ENCODE peak calls at places on chromosomes 16 and 17, in nine cellular contexts. W is AG20443; F is activated naive CD4-positive, alpha-beta T cell treated with anti-CD3 and anti-CD28 coated beads for 36 hours; P is ELR; X is stimulated activated naive CD4-positive, alpha-beta T cell; L is NCI-H1105; J is KBM-7; M is stimulated activated CD4-positive, alpha-beta T cell treated with anti-CD3 and anti-CD28 coated beads, Interleukin-4, amount 100 ng/mL, for 48 hours; I is pulmonary artery endothelial cell. C is an unnamed sample.

GRCh38 chr17:81330884-81331245 is 35.8 kb upstream of the SLC38A10 start:
- DNase-seq in P (no peak), X (no peak), F (no peak), L (no peak), I (no peak), J (no peak), M (no peak), W (no peak), C (no peak)

GRCh38 chr17:31528291-31528874 is 136.9 kb downstream of the RAB11FIP4 start:
- DNase-seq in L (no peak), F (no peak), X (no peak), I (no peak), J (no peak), M (no peak), P (no peak), W (no peak), C (no peak)

GRCh38 chr16:79293831-79294230 is 306.7 kb downstream of the MAF start:
- DNase-seq in P (no peak), L (no peak), J (no peak), I (no peak), X (no peak), F (no peak), M (no peak), W (no peak), C (no peak)

GRCh38 chr17:21233581-21234337 is 19.5 kb downstream of the NATD1 start:
- DNase-seq in L (no peak), F (no peak), W (peak), M (no peak), I (no peak), J (no peak), X (no peak), P (peak), C (no peak)

GRCh38 chr17:10698116-10698818 is 873 bp downstream of the ADPRM start:
- DNase-seq in F (peak), W (peak), X (no peak), L (no peak), M (no peak), P (peak), J (peak), I (no peak), C (no peak)

GRCh38 chr17:43416998-43417891 is 18.5 kb downstream of the ARL4D start:
- DNase-seq in M (no peak), F (no peak), J (no peak), I (no peak), L (peak), P (no peak), X (no peak), W (peak), C (no peak)

GRCh38 chr16:88505405-88506082 is 52.5 kb downstream of the ZFPM1 start:
- DNase-seq in J (peak), W (peak), M (peak), X (peak), L (peak), I (no peak), P (peak), F (peak), C (peak)

GRCh38 chr16:1876468-1876867 is 4.5 kb upstream of the MEIOB start:
- DNase-seq in X (no peak), W (no peak), I (no peak), F (no peak), L (no peak), M (no peak), J (no peak), P (no peak), C (no peak)

GRCh38 chr16:48501516-48502377 is 108.2 kb downstream of the N4BP1 start:
- DNase-seq in J (no peak), P (peak), L (no peak), W (no peak), X (no peak), I (no peak), F (no peak), M (no peak), C (no peak)

GRCh38 chr16:79632289-79632688 is 31.8 kb upstream of the MAF start:
- DNase-seq in W (no peak), M (no peak), X (no peak), F (no peak), I (no peak), L (no peak), P (no peak), J (no peak), C (no peak)

GRCh38 chr17:79223471-79223870 is 148.8 kb downstream of the ENGASE start:
- DNase-seq in L (no peak), F (no peak), P (no peak), I (no peak), J (no peak), M (no peak), W (no peak), X (no peak), C (no peak)

GRCh38 chr16:87658564-87659225 is 56.4 kb downstream of the JPH3 start:
- DNase-seq in J (no peak), F (no peak), P (no peak), X (no peak), I (no peak), W (no peak), M (no peak), L (no peak), C (no peak)

GRCh38 chr16:50771366-50771765 is 29.5 kb downstream of the CYLD start:
- DNase-seq in J (no peak), W (peak), F (no peak), P (peak), I (no peak), L (no peak), X (no peak), M (no peak), C (no peak)

GRCh38 chr17:38777641-38778250 is 21.6 kb downstream of the PIP4K2B start:
- DNase-seq in W (peak), F (no peak), X (no peak), J (no peak), M (no peak), I (no peak), P (peak), L (no peak), C (no peak)

GRCh38 chr16:56780646-56781045 is 50.7 kb downstream of the NUP93 start:
- DNase-seq in M (no peak), I (no peak), P (no peak), F (no peak), W (no peak), X (no peak), L (no peak), J (no peak), C (no peak)

GRCh38 chr17:31877341-31877740 is 18.3 kb upstream of the COPRS start:
- DNase-seq in I (no peak), M (no peak), X (no peak), L (no peak), J (no peak), W (no peak), P (no peak), F (no peak), C (no peak)

GRCh38 chr16:48609453-48610023 is 442 bp downstream of the N4BP1 start:
- DNase-seq in F (peak), W (no peak), X (no peak), P (peak), M (peak), I (no peak), J (no peak), L (peak), C (no peak)

GRCh38 chr17:81209141-81209540 is 13.6 kb downstream of the CEP131 start:
- DNase-seq in P (no peak), X (no peak), W (no peak), L (no peak), I (no peak), J (no peak), F (no peak), M (no peak), C (no peak)

GRCh38 chr17:82668631-82669099 is 20.4 kb upstream of the WDR45B start:
- DNase-seq in J (peak), M (peak), X (peak), L (no peak), P (peak), I (no peak), F (peak), W (peak), C (no peak)

GRCh38 chr16:72501739-72502653 is 330.0 kb upstream of the PMFBP1 start:
- DNase-seq in J (peak), X (peak), M (peak), F (peak), I (peak), L (peak), P (peak), W (peak), C (peak)

GRCh38 chr17:43406676-43407645 is 8.2 kb downstream of the ARL4D start:
- DNase-seq in P (peak), F (no peak), M (no peak), X (no peak), J (no peak), L (no peak), I (no peak), W (peak), C (no peak)

GRCh38 chr17:7862692-7863437 is 5.1 kb downstream of the CYB5D1 start:
- DNase-seq in F (peak), J (peak), I (no peak), W (peak), L (peak), X (peak), P (peak), M (no peak), C (peak)

GRCh38 chr17:48678141-48678971 is 44.0 kb downstream of the PRAC1 start:
- DNase-seq in M (peak), J (peak), I (no peak), F (peak), W (peak), L (peak), X (peak), P (peak), C (peak)

GRCh38 chr16:57755726-57756423 is 20.3 kb downstream of the KATNB1 start:
- DNase-seq in W (no peak), M (no peak), F (no peak), L (no peak), J (no peak), I (no peak), X (no peak), P (no peak), C (no peak)

GRCh38 chr17:82449136-82449882 is 1.2 kb downstream of the CYBC1 start:
- DNase-seq in L (no peak), J (peak), I (no peak), W (peak), P (no peak), X (peak), M (peak), F (peak), C (no peak)

GRCh38 chr17:65235284-65235683 is 98.1 kb downstream of the RGS9 start:
- DNase-seq in I (no peak), L (no peak), M (no peak), X (no peak), P (peak), W (no peak), F (no peak), J (no peak), C (no peak)

GRCh38 chr16:19639986-19640421 is 78.0 kb downstream of the KNOP1 start:
- DNase-seq in F (no peak), J (no peak), I (no peak), P (no peak), L (no peak), W (no peak), X (no peak), M (no peak), C (no peak)

GRCh38 chr16:61128545-61129323 is 907.5 kb downstream of the CDH8 start:
- DNase-seq in M (no peak), P (no peak), W (no peak), L (no peak), I (no peak), J (no peak), F (no peak), X (no peak), C (no peak)

GRCh38 chr17:2412561-2413021 is 11.7 kb upstream of the MNT start:
- DNase-seq in F (no peak), W (peak), X (no peak), I (no peak), J (no peak), L (no peak), M (no peak), P (no peak), C (peak)

GRCh38 chr16:56637814-56638750 is at the start of gene MT1A:
- DNase-seq in M (no peak), J (no peak), X (no peak), W (peak), P (peak), I (no peak), F (peak), L (no peak), C (peak)

GRCh38 chr16:1367486-1368174 is 15.9 kb downstream of the GNPTG start:
- DNase-seq in M (no peak), P (no peak), X (no peak), W (no peak), F (no peak), L (peak), J (no peak), I (no peak), C (no peak)

GRCh38 chr16:84729716-84730320 is 30.0 kb downstream of the USP10 start:
- DNase-seq in L (no peak), F (no peak), M (no peak), I (no peak), J (no peak), X (no peak), P (peak), W (no peak), C (no peak)

GRCh38 chr17:80375186-80375585 is 39.8 kb upstream of the ENDOV start:
- DNase-seq in I (no peak), W (no peak), L (no peak), X (no peak), P (no peak), M (no peak), F (no peak), J (no peak), C (no peak)

GRCh38 chr17:750431-751037 is 1.5 kb downstream of the GEMIN4 start:
- DNase-seq in P (peak), J (no peak), X (no peak), F (no peak), I (no peak), L (no peak), M (no peak), W (no peak), C (no peak)

C was measured in dermis microvascular lymphatic vessel endothelial cell.